ENCODE peak calls at places on chromosome 1, in eight cellular contexts. One of them, this sample, is unnamed.

GRCh38 chr1:243273945-243274344 is 18.1 kb downstream of the SDCCAG8 start:
- DNase-seq in Panc1: no peak
- DNase-seq in IMR-90: no peak
- DNase-seq in MCF 10A: no peak
- DNase-seq in A549: no peak
- DNase-seq in endodermal cell: no peak
- DNase-seq in esophagus squamous epithelium: no peak
- DNase-seq in lower leg skin: no peak
- DNase-seq in this sample: no peak

GRCh38 chr1:6004412-6005123 is 12.3 kb upstream of the NPHP4 start:
- DNase-seq in MCF 10A: no peak
- DNase-seq in endodermal cell: no peak
- DNase-seq in esophagus squamous epithelium: no peak
- DNase-seq in Panc1: no peak
- DNase-seq in lower leg skin: peak
- DNase-seq in IMR-90: no peak
- DNase-seq in A549: no peak
- DNase-seq in this sample: peak

GRCh38 chr1:63124666-63125191 is 197.6 kb upstream of the FOXD3 start:
- DNase-seq in esophagus squamous epithelium: no peak
- DNase-seq in endodermal cell: no peak
- DNase-seq in A549: no peak
- DNase-seq in IMR-90: peak
- DNase-seq in lower leg skin: no peak
- DNase-seq in Panc1: no peak
- DNase-seq in MCF 10A: peak
- DNase-seq in this sample: no peak

GRCh38 chr1:200442023-200442422 is 32.2 kb upstream of the ZNF281 start:
- DNase-seq in A549: no peak
- DNase-seq in esophagus squamous epithelium: no peak
- DNase-seq in lower leg skin: no peak
- DNase-seq in IMR-90: no peak
- DNase-seq in MCF 10A: no peak
- DNase-seq in endodermal cell: no peak
- DNase-seq in Panc1: no peak
- DNase-seq in this sample: no peak

GRCh38 chr1:153404768-153405167 is 11.6 kb upstream of the S100A7A start:
- DNase-seq in lower leg skin: peak
- DNase-seq in MCF 10A: peak
- DNase-seq in endodermal cell: peak
- DNase-seq in A549: peak
- DNase-seq in esophagus squamous epithelium: no peak
- DNase-seq in Panc1: peak
- DNase-seq in IMR-90: no peak
- DNase-seq in this sample: peak

GRCh38 chr1:4270651-4271337 is 370.7 kb upstream of the C1orf174 start:
- DNase-seq in endodermal cell: no peak
- DNase-seq in MCF 10A: no peak
- DNase-seq in A549: no peak
- DNase-seq in IMR-90: no peak
- DNase-seq in esophagus squamous epithelium: no peak
- DNase-seq in lower leg skin: no peak
- DNase-seq in Panc1: no peak
- DNase-seq in this sample: no peak

GRCh38 chr1:110337704-110338199 is 1.4 kb upstream of the RBM15 start:
- DNase-seq in MCF 10A: peak
- DNase-seq in IMR-90: no peak
- DNase-seq in A549: peak
- DNase-seq in Panc1: no peak
- DNase-seq in endodermal cell: peak
- DNase-seq in esophagus squamous epithelium: no peak
- DNase-seq in lower leg skin: peak
- DNase-seq in this sample: peak

GRCh38 chr1:67019600-67020136 is 34.3 kb downstream of the SLC35D1 start:
- DNase-seq in lower leg skin: no peak
- DNase-seq in endodermal cell: no peak
- DNase-seq in Panc1: no peak
- DNase-seq in esophagus squamous epithelium: no peak
- DNase-seq in A549: no peak
- DNase-seq in IMR-90: peak
- DNase-seq in MCF 10A: no peak
- DNase-seq in this sample: no peak

GRCh38 chr1:13492711-13493110 is 21.1 kb downstream of the LRRC38 start:
- DNase-seq in IMR-90: no peak
- DNase-seq in endodermal cell: no peak
- DNase-seq in MCF 10A: no peak
- DNase-seq in A549: no peak
- DNase-seq in esophagus squamous epithelium: no peak
- DNase-seq in Panc1: no peak
- DNase-seq in lower leg skin: no peak
- DNase-seq in this sample: no peak

GRCh38 chr1:36351222-36351977 is 28.0 kb upstream of the EVA1B start:
- DNase-seq in endodermal cell: no peak
- DNase-seq in lower leg skin: no peak
- DNase-seq in Panc1: no peak
- DNase-seq in MCF 10A: peak
- DNase-seq in esophagus squamous epithelium: no peak
- DNase-seq in A549: peak
- DNase-seq in IMR-90: peak
- DNase-seq in this sample: peak

GRCh38 chr1:18712254-18712605 is 81.6 kb downstream of the PAX7 start:
- DNase-seq in lower leg skin: no peak
- DNase-seq in IMR-90: no peak
- DNase-seq in esophagus squamous epithelium: no peak
- DNase-seq in endodermal cell: no peak
- DNase-seq in MCF 10A: no peak
- DNase-seq in Panc1: no peak
- DNase-seq in A549: no peak
- DNase-seq in this sample: no peak

GRCh38 chr1:12539705-12540579 is 78.1 kb downstream of the DHRS3 start:
- DNase-seq in MCF 10A: peak
- DNase-seq in IMR-90: peak
- DNase-seq in A549: no peak
- DNase-seq in lower leg skin: peak
- DNase-seq in esophagus squamous epithelium: no peak
- DNase-seq in endodermal cell: peak
- DNase-seq in Panc1: no peak
- DNase-seq in this sample: no peak

GRCh38 chr1:26049531-26050254 is 3.8 kb upstream of the SLC30A2 start:
- DNase-seq in IMR-90: peak
- DNase-seq in Panc1: no peak
- DNase-seq in lower leg skin: no peak
- DNase-seq in endodermal cell: no peak
- DNase-seq in MCF 10A: no peak
- DNase-seq in A549: no peak
- DNase-seq in esophagus squamous epithelium: no peak
- DNase-seq in this sample: no peak

GRCh38 chr1:75937034-75937433 is 4.8 kb upstream of the ASB17 start:
- DNase-seq in A549: no peak
- DNase-seq in MCF 10A: peak
- DNase-seq in IMR-90: peak
- DNase-seq in lower leg skin: no peak
- DNase-seq in Panc1: no peak
- DNase-seq in esophagus squamous epithelium: no peak
- DNase-seq in endodermal cell: no peak
- DNase-seq in this sample: no peak

GRCh38 chr1:50977575-50978143 is 7.6 kb downstream of the CDKN2C start:
- DNase-seq in MCF 10A: peak
- DNase-seq in A549: no peak
- DNase-seq in endodermal cell: no peak
- DNase-seq in IMR-90: peak
- DNase-seq in esophagus squamous epithelium: no peak
- DNase-seq in Panc1: no peak
- DNase-seq in lower leg skin: peak
- DNase-seq in this sample: peak

GRCh38 chr1:118204106-118204505 is 19.1 kb upstream of the SPAG17 start:
- DNase-seq in esophagus squamous epithelium: no peak
- DNase-seq in lower leg skin: no peak
- DNase-seq in endodermal cell: no peak
- DNase-seq in A549: no peak
- DNase-seq in IMR-90: no peak
- DNase-seq in MCF 10A: peak
- DNase-seq in Panc1: no peak
- DNase-seq in this sample: no peak

GRCh38 chr1:33634806-33635205 is 162.4 kb downstream of the ZSCAN20 start:
- DNase-seq in IMR-90: peak
- DNase-seq in Panc1: no peak
- DNase-seq in endodermal cell: peak
- DNase-seq in lower leg skin: peak
- DNase-seq in A549: peak
- DNase-seq in esophagus squamous epithelium: no peak
- DNase-seq in MCF 10A: peak
- DNase-seq in this sample: peak

GRCh38 chr1:90413519-90413918 is 303.6 kb downstream of the BARHL2 start:
- DNase-seq in Panc1: no peak
- DNase-seq in lower leg skin: no peak
- DNase-seq in esophagus squamous epithelium: no peak
- DNase-seq in MCF 10A: no peak
- DNase-seq in IMR-90: no peak
- DNase-seq in A549: no peak
- DNase-seq in endodermal cell: no peak
- DNase-seq in this sample: no peak

GRCh38 chr1:181159451-181160151 is 71.1 kb downstream of the IER5 start:
- DNase-seq in A549: no peak
- DNase-seq in endodermal cell: no peak
- DNase-seq in lower leg skin: no peak
- DNase-seq in MCF 10A: peak
- DNase-seq in Panc1: no peak
- DNase-seq in esophagus squamous epithelium: no peak
- DNase-seq in IMR-90: peak
- DNase-seq in this sample: no peak

GRCh38 chr1:173527151-173527826 is 50.2 kb downstream of the PRDX6 start:
- DNase-seq in A549: no peak
- DNase-seq in endodermal cell: no peak
- DNase-seq in MCF 10A: peak
- DNase-seq in esophagus squamous epithelium: no peak
- DNase-seq in lower leg skin: no peak
- DNase-seq in Panc1: no peak
- DNase-seq in IMR-90: no peak
- DNase-seq in this sample: no peak

GRCh38 chr1:15064217-15064929 is 89.2 kb upstream of the TMEM51 start:
- DNase-seq in endodermal cell: peak
- DNase-seq in esophagus squamous epithelium: no peak
- DNase-seq in MCF 10A: peak
- DNase-seq in lower leg skin: no peak
- DNase-seq in Panc1: no peak
- DNase-seq in IMR-90: no peak
- DNase-seq in A549: no peak
- DNase-seq in this sample: no peak

GRCh38 chr1:15063346-15063745 is 90.2 kb upstream of the TMEM51 start:
- DNase-seq in Panc1: no peak
- DNase-seq in endodermal cell: no peak
- DNase-seq in lower leg skin: no peak
- DNase-seq in esophagus squamous epithelium: no peak
- DNase-seq in MCF 10A: no peak
- DNase-seq in IMR-90: no peak
- DNase-seq in A549: no peak
- DNase-seq in this sample: no peak

GRCh38 chr1:15060104-15060503 is 93.4 kb upstream of the TMEM51 start:
- DNase-seq in endodermal cell: no peak
- DNase-seq in IMR-90: no peak
- DNase-seq in A549: no peak
- DNase-seq in lower leg skin: no peak
- DNase-seq in MCF 10A: no peak
- DNase-seq in esophagus squamous epithelium: no peak
- DNase-seq in Panc1: no peak
- DNase-seq in this sample: no peak

GRCh38 chr1:15063783-15064182 is 89.8 kb upstream of the TMEM51 start:
- DNase-seq in Panc1: no peak
- DNase-seq in lower leg skin: no peak
- DNase-seq in IMR-90: no peak
- DNase-seq in MCF 10A: no peak
- DNase-seq in endodermal cell: no peak
- DNase-seq in A549: no peak
- DNase-seq in esophagus squamous epithelium: no peak
- DNase-seq in this sample: no peak

DNA sequence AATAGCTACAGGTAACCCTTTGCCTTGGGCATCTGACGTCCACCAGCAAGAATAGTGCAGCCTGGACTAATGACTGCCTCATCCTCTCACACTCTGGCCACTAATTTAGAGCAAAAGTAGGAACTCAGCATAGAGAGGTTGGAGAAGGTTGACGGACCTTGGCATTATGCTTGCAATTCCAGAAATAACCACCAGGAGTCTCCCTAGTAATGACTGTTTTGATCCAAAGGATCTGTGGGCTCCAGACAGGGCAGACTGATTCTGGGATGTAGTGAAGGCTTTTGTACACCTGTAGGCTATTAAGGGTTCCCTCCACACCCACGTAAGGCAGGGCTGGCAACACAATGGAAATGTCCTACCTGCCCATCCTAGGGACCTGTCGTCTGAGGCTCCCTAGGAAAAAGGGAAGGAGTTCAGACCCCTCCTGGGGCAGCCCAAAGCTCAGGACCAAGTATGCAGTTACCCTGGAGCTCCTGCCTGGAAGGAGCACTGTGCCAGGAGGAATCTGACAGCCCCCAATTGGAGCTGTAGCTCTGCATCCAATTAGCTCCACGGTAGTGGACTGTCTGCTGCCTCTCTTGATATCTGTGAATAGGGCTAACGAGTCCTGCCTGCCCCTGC is 91.0 kb upstream of the TMEM51 start:
- DNase-seq in MCF 10A: peak
- DNase-seq in A549: no peak
- DNase-seq in esophagus squamous epithelium: no peak
- DNase-seq in IMR-90: no peak
- DNase-seq in endodermal cell: peak
- DNase-seq in lower leg skin: no peak
- DNase-seq in Panc1: no peak
- DNase-seq in this sample: no peak
- TF ChIP-seq CTCF in MCF 10A: peak
- TF ChIP-seq CTCF in A549: peak
- TF ChIP-seq CTCF in esophagus squamous epithelium: peak
- TF ChIP-seq CTCF in IMR-90: peak
- TF ChIP-seq CTCF in endodermal cell: peak
- TF ChIP-seq CTCF in lower leg skin: no peak
- TF ChIP-seq CTCF in Panc1: peak
- TF ChIP-seq CTCF in this sample: peak

GRCh38 chr1:205317311-205317917 is 4.1 kb downstream of the NUAK2 start:
- DNase-seq in A549: no peak
- DNase-seq in Panc1: no peak
- DNase-seq in endodermal cell: no peak
- DNase-seq in IMR-90: no peak
- DNase-seq in lower leg skin: peak
- DNase-seq in esophagus squamous epithelium: no peak
- DNase-seq in MCF 10A: peak
- DNase-seq in this sample: no peak
- TF ChIP-seq CTCF in A549: no peak
- TF ChIP-seq CTCF in Panc1: no peak
- TF ChIP-seq CTCF in endodermal cell: no peak
- TF ChIP-seq CTCF in IMR-90: no peak
- TF ChIP-seq CTCF in lower leg skin: no peak
- TF ChIP-seq CTCF in esophagus squamous epithelium: no peak
- TF ChIP-seq CTCF in MCF 10A: no peak
- TF ChIP-seq CTCF in this sample: no peak

GRCh38 chr1:160821627-160822026 is 25.7 kb downstream of the LY9 start:
- DNase-seq in endodermal cell: no peak
- DNase-seq in Panc1: no peak
- DNase-seq in MCF 10A: no peak
- DNase-seq in IMR-90: no peak
- DNase-seq in esophagus squamous epithelium: no peak
- DNase-seq in lower leg skin: no peak
- DNase-seq in A549: no peak
- DNase-seq in this sample: no peak
- TF ChIP-seq CTCF in endodermal cell: peak
- TF ChIP-seq CTCF in Panc1: peak
- TF ChIP-seq CTCF in MCF 10A: no peak
- TF ChIP-seq CTCF in IMR-90: no peak
- TF ChIP-seq CTCF in esophagus squamous epithelium: no peak
- TF ChIP-seq CTCF in lower leg skin: no peak
- TF ChIP-seq CTCF in A549: no peak
- TF ChIP-seq CTCF in this sample: no peak

GRCh38 chr1:119718409-119718808 is 6.7 kb downstream of the PHGDH start:
- DNase-seq in A549: no peak
- DNase-seq in endodermal cell: no peak
- DNase-seq in IMR-90: no peak
- DNase-seq in esophagus squamous epithelium: no peak
- DNase-seq in lower leg skin: no peak
- DNase-seq in Panc1: no peak
- DNase-seq in MCF 10A: no peak
- DNase-seq in this sample: no peak
- TF ChIP-seq CTCF in A549: no peak
- TF ChIP-seq CTCF in endodermal cell: no peak
- TF ChIP-seq CTCF in IMR-90: no peak
- TF ChIP-seq CTCF in esophagus squamous epithelium: no peak
- TF ChIP-seq CTCF in lower leg skin: no peak
- TF ChIP-seq CTCF in Panc1: no peak
- TF ChIP-seq CTCF in MCF 10A: no peak
- TF ChIP-seq CTCF in this sample: no peak